ENCODE peak calls at places on chromosomes 11 and 22, in nine cellular contexts. C is heart right ventricle; X is astrocyte; E is tibial artery; F is pancreas; K is K562; G is left lung; D is effector memory CD4-positive, alpha-beta T cell; T is Peyer's patch. R is an unnamed sample.

GRCh38 chr22:50612715-50613221 is 12.2 kb downstream of the MAPK8IP2 start:
- DNase-seq in C (no peak), X (no peak), E (no peak), F (no peak), K (peak; percentile 86), G (peak; percentile 81), D (no peak), T (peak; percentile 84), R (no peak)

GRCh38 chr11:120178441-120179070 is 32.3 kb upstream of the OAF start:
- DNase-seq in C (no peak), X (peak; percentile 47), E (no peak), F (no peak), K (no peak), G (no peak), D (no peak), T (no peak), R (no peak)

GRCh38 chr22:27775087-27775697 is 26.4 kb downstream of the MN1 start:
- DNase-seq in C (no peak), X (peak; percentile 83), E (no peak), F (no peak), K (no peak), G (no peak), D (no peak), T (no peak), R (no peak)

GRCh38 chr11:107592256-107592655 is 1.3 kb downstream of the ELMOD1 start:
- DNase-seq in C (no peak), X (no peak), E (no peak), F (no peak), K (no peak), G (no peak), D (no peak), T (no peak), R (no peak)

GRCh38 chr11:47514825-47515647 is 37.9 kb downstream of the CELF1 start:
- DNase-seq in C (no peak), X (peak; percentile 93), E (no peak), F (no peak), K (peak; percentile 33), G (no peak), D (no peak), T (no peak), R (no peak)

GRCh38 chr22:20758688-20759087 is 15.2 kb upstream of the SERPIND1 start:
- DNase-seq in C (no peak), X (no peak), E (no peak), F (no peak), K (no peak), G (no peak), D (no peak), T (no peak), R (no peak)

GRCh38 chr11:93238956-93239355 is 41.2 kb upstream of the SLC36A4 start:
- DNase-seq in C (no peak), X (no peak), E (no peak), F (no peak), K (no peak), G (no peak), D (no peak), T (no peak), R (no peak)

GRCh38 chr11:130865772-130866114 is 50.5 kb downstream of the SNX19 start:
- DNase-seq in C (no peak), X (no peak), E (no peak), F (no peak), K (no peak), G (no peak), D (no peak), T (no peak), R (no peak)

GRCh38 chr11:46982797-46983452 is 46.4 kb downstream of the CSTPP1 start:
- DNase-seq in C (no peak), X (no peak), E (no peak), F (no peak), K (no peak), G (no peak), D (no peak), T (no peak), R (no peak)

GRCh38 chr11:34124885-34125668 is 19.6 kb downstream of the NAT10 start:
- DNase-seq in C (no peak), X (no peak), E (no peak), F (no peak), K (no peak), G (no peak), D (no peak), T (no peak), R (no peak)

GRCh38 chr22:20055654-20056053 is 24.4 kb upstream of the DGCR8 start:
- DNase-seq in C (no peak), X (no peak), E (no peak), F (peak; percentile 42), K (no peak), G (peak; percentile 61), D (no peak), T (peak; percentile 33), R (no peak)

GRCh38 chr11:22671751-22672150 is 5.3 kb downstream of the GAS2 start:
- DNase-seq in C (no peak), X (peak; percentile 9), E (no peak), F (no peak), K (no peak), G (no peak), D (no peak), T (no peak), R (no peak)

GRCh38 chr11:70603756-70604211 is 205.5 kb downstream of the CTTN start:
- DNase-seq in C (no peak), X (no peak), E (no peak), F (peak; percentile 22), K (no peak), G (peak; percentile 68), D (no peak), T (no peak), R (no peak)
- H3K4me1 ChIP-seq in C (no peaks in the 10 kb centered on the region), X (no peaks in the 10 kb centered on the region), E (no peaks in the 10 kb centered on the region), F (no peaks in the 10 kb centered on the region), K (no peaks in the 10 kb centered on the region), G (no peaks in the 10 kb centered on the region), D (no peaks in the 10 kb centered on the region), T (no peaks in the 10 kb centered on the region), R (no peaks in the 10 kb centered on the region)

GRCh38 chr22:17700778-17701177 is 62.2 kb downstream of the BCL2L13 start:
- DNase-seq in C (no peak), X (no peak), E (no peak), F (no peak), K (no peak), G (no peak), D (no peak), T (no peak), R (no peak)

GRCh38 chr22:17695986-17696385 is 57.4 kb downstream of the BCL2L13 start:
- DNase-seq in C (no peak), X (no peak), E (no peak), F (no peak), K (no peak), G (no peak), D (no peak), T (no peak), R (no peak)

GRCh38 chr22:17698948-17699347 is 60.4 kb downstream of the BCL2L13 start:
- DNase-seq in C (no peak), X (no peak), E (no peak), F (no peak), K (no peak), G (no peak), D (no peak), T (no peak), R (no peak)

GRCh38 chr22:17703811-17704210 is 65.3 kb downstream of the BCL2L13 start:
- DNase-seq in C (no peak), X (no peak), E (no peak), F (no peak), K (no peak), G (no peak), D (no peak), T (no peak), R (no peak)

DNA sequence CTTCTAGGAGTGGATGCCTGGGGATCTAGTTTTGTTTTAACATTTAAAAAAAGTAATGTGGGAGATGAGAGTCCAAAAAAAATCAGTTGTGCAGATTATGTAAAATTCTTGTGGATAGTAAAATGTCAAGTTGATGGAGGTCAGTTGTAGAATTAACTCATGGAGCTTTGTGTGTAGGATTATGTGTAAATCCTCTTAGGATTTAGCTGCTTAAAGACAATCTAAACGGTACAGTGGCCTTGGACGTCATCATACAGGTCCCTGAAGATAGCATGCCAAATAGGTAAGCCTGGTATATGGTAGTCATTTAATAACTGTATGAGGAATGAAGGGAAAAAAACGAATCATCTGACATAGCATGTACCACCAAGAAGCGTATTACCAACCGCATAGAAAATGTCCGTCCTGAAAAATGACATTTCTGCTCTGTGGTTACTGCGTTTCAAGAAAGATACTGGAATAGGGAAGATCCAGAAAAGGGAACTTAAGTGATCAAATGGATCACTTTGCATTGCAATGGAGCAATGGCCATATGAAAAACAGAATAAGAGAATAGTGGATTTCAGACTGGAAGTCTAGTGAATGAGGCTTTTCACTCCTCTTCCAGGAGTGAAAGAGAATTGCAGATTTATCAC is 61.3 kb downstream of the BCL2L13 start:
- DNase-seq in C (no peak), X (no peak), E (no peak), F (no peak), K (no peak), G (no peak), D (no peak), T (no peak), R (no peak)
- H3K27ac ChIP-seq in C (no peak overlapping the region), X (no peak overlapping the region), E (no peak overlapping the region), F (no peak overlapping the region), K (no peak overlapping the region), G (no peak overlapping the region), D (no peak overlapping the region), T (no peak overlapping the region), R (no peak overlapping the region)

GRCh38 chr22:31244044-31244942 is 32.2 kb downstream of the LIMK2 start:
- DNase-seq in C (no peak), X (peak; percentile 97), E (no peak), F (no peak), K (no peak), G (no peak), D (no peak), T (no peak), R (no peak)
- H3K4me3 ChIP-seq in C (no peak overlapping the region), X (no peak overlapping the region), E (no peak overlapping the region), F (no peak overlapping the region), K (no peak overlapping the region), G (no peak overlapping the region), D (no peak overlapping the region), T (no peak overlapping the region), R (no peak overlapping the region)

GRCh38 chr11:129643031-129643721 is 172.5 kb upstream of the TMEM45B start:
- DNase-seq in C (no peak), X (peak; percentile 57), E (no peak), F (no peak), K (no peak), G (no peak), D (no peak), T (no peak), R (no peak)

GRCh38 chr11:129640671-129641070 is 175.0 kb upstream of the TMEM45B start:
- DNase-seq in C (no peak), X (no peak), E (no peak), F (no peak), K (no peak), G (no peak), D (no peak), T (no peak), R (no peak)

GRCh38 chr11:129645943-129646342 is 169.7 kb upstream of the TMEM45B start:
- DNase-seq in C (no peak), X (no peak), E (no peak), F (no peak), K (no peak), G (no peak), D (no peak), T (no peak), R (no peak)

GRCh38 chr11:129639300-129639699 is 176.3 kb upstream of the TMEM45B start:
- DNase-seq in C (no peak), X (peak; percentile 99), E (no peak), F (no peak), K (no peak), G (no peak), D (no peak), T (no peak), R (no peak)

GRCh38 chr11:129644326-129644725 is 171.3 kb upstream of the TMEM45B start:
- DNase-seq in C (no peak), X (no peak), E (no peak), F (no peak), K (no peak), G (no peak), D (no peak), T (no peak), R (no peak)
- H3K4me1 ChIP-seq in C (no peaks in the 10 kb centered on the region), X (peaks cover 17% of the 10 kb centered on the region), E (no peaks in the 10 kb centered on the region), F (no peaks in the 10 kb centered on the region), K (no peaks in the 10 kb centered on the region), G (no peaks in the 10 kb centered on the region), D (no peaks in the 10 kb centered on the region), T (no peaks in the 10 kb centered on the region), R (no peaks in the 10 kb centered on the region)

R was measured in CD8-positive, alpha-beta memory T cell.